ENCODE peak calls at places on chromosomes 7 and 10, in four cellular contexts. L is AG04450, M is brain microvascular endothelial cell, J is uterus. E is an unnamed sample.

GRCh38 chr10:51231754-51232153 is 157.5 kb downstream of the PRKG1 start:
- DNase-seq in L (no peak), M (no peak), J (no peak), E (no peak)

GRCh38 chr7:134910214-134910890 is 76.0 kb upstream of the AGBL3 start:
- DNase-seq in L (no peak), M (no peak), J (no peak), E (no peak)

GRCh38 chr10:132626761-132627735 is 89.5 kb downstream of the INPP5A start:
- DNase-seq in L (no peak), M (no peak), J (peak), E (no peak)

GRCh38 chr7:47779341-47779771 is 168.9 kb downstream of the PKD1L1 start:
- DNase-seq in L (no peak), M (no peak), J (no peak), E (no peak)

GRCh38 chr7:1493571-1493970 is 10.6 kb downstream of the INTS1 start:
- DNase-seq in L (no peak), M (no peak), J (no peak), E (no peak)

GRCh38 chr7:46454796-46455195 is 533.7 kb upstream of the IGFBP3 start:
- DNase-seq in L (no peak), M (no peak), J (no peak), E (no peak)

GRCh38 chr10:128631801-128632241 is 505.6 kb upstream of the MKI67 start:
- DNase-seq in L (no peak), M (peak), J (no peak), E (no peak)

GRCh38 chr7:27364344-27364758 is 121.7 kb downstream of the EVX1 start:
- DNase-seq in L (peak), M (peak), J (peak), E (peak)

GRCh38 chr7:16421333-16422099 is at the start of gene CRPPA:
- DNase-seq in L (no peak), M (no peak), J (no peak), E (no peak)

GRCh38 chr7:33185786-33186185 is 56.4 kb downstream of the BBS9 start:
- DNase-seq in L (peak), M (peak), J (no peak), E (no peak)

GRCh38 chr7:65840446-65840845 is 32.4 kb upstream of the VKORC1L1 start:
- DNase-seq in L (no peak), M (no peak), J (no peak), E (no peak)

GRCh38 chr10:17506859-17507471 is 52.6 kb upstream of the ST8SIA6 start:
- DNase-seq in L (no peak), M (no peak), J (no peak), E (no peak)

GRCh38 chr7:1558841-1559625 is 3.0 kb upstream of the TMEM184A start:
- DNase-seq in L (no peak), M (no peak), J (no peak), E (no peak)

GRCh38 chr10:11773777-11774441 is 31.7 kb downstream of the ECHDC3 start:
- DNase-seq in L (no peak), M (no peak), J (no peak), E (no peak)

GRCh38 chr10:49441488-49442476 is 45.9 kb upstream of the DRGX start:
- DNase-seq in L (no peak), M (no peak), J (no peak), E (no peak)

GRCh38 chr10:12634532-12634931 is 285.2 kb downstream of the CAMK1D start:
- DNase-seq in L (no peak), M (no peak), J (no peak), E (no peak)

GRCh38 chr10:76403876-76404275 is 972.5 kb downstream of the LRMDA start:
- DNase-seq in L (no peak), M (no peak), J (no peak), E (peak)

GRCh38 chr7:13532028-13532753 is 457.3 kb downstream of the ETV1 start:
- DNase-seq in L (no peak), M (no peak), J (no peak), E (no peak)

GRCh38 chr10:131242007-131242406 is 69.5 kb downstream of the TCERG1L start:
- DNase-seq in L (no peak), M (no peak), J (no peak), E (no peak)

GRCh38 chr10:132904814-132905649 is 37.3 kb downstream of the CFAP46 start:
- DNase-seq in L (no peak), M (no peak), J (no peak), E (peak)

GRCh38 chr10:43299579-43299978 is 32.7 kb upstream of the RASGEF1A start:
- DNase-seq in L (no peak), M (no peak), J (no peak), E (no peak)

GRCh38 chr10:128820663-128821062 is 646.4 kb upstream of the MGMT start:
- DNase-seq in L (no peak), M (no peak), J (no peak), E (no peak)

GRCh38 chr10:36592964-36593363 is 532.4 kb upstream of the ANKRD30A start:
- DNase-seq in L (no peak), M (no peak), J (no peak), E (no peak)

GRCh38 chr7:1055084-1055450 is 10.7 kb downstream of the GPR146 start:
- DNase-seq in L (peak), M (no peak), J (peak), E (peak)

GRCh38 chr10:52778511-52779392 is 6.2 kb upstream of the MBL2 start:
- DNase-seq in L (no peak), M (peak), J (no peak), E (peak)

GRCh38 chr7:98189559-98189958 is 21.7 kb upstream of the BHLHA15 start:
- DNase-seq in L (no peak), M (no peak), J (no peak), E (no peak)

GRCh38 chr7:154371424-154371823 is 319.2 kb downstream of the DPP6 start:
- DNase-seq in L (no peak), M (no peak), J (no peak), E (no peak)

GRCh38 chr10:11871470-11871869 is 48.3 kb downstream of the PROSER2 start:
- DNase-seq in L (no peak), M (peak), J (no peak), E (no peak)

GRCh38 chr7:5766321-5766761 is 15.1 kb downstream of the RNF216 start:
- DNase-seq in L (peak), M (peak), J (no peak), E (no peak)

GRCh38 chr10:34489973-34490372 is 325.1 kb downstream of the PARD3 start:
- DNase-seq in L (peak), M (peak), J (no peak), E (no peak)

GRCh38 chr7:158824028-158824427 is 5.3 kb downstream of the ESYT2 start:
- DNase-seq in L (no peak), M (peak), J (no peak), E (no peak)

GRCh38 chr10:62016477-62017140 is 115.1 kb downstream of the ARID5B start:
- DNase-seq in L (no peak), M (no peak), J (no peak), E (no peak)

GRCh38 chr10:69730251-69731156 is 71.2 kb upstream of the COL13A1 start:
- DNase-seq in L (peak), M (no peak), J (no peak), E (no peak)

DNA sequence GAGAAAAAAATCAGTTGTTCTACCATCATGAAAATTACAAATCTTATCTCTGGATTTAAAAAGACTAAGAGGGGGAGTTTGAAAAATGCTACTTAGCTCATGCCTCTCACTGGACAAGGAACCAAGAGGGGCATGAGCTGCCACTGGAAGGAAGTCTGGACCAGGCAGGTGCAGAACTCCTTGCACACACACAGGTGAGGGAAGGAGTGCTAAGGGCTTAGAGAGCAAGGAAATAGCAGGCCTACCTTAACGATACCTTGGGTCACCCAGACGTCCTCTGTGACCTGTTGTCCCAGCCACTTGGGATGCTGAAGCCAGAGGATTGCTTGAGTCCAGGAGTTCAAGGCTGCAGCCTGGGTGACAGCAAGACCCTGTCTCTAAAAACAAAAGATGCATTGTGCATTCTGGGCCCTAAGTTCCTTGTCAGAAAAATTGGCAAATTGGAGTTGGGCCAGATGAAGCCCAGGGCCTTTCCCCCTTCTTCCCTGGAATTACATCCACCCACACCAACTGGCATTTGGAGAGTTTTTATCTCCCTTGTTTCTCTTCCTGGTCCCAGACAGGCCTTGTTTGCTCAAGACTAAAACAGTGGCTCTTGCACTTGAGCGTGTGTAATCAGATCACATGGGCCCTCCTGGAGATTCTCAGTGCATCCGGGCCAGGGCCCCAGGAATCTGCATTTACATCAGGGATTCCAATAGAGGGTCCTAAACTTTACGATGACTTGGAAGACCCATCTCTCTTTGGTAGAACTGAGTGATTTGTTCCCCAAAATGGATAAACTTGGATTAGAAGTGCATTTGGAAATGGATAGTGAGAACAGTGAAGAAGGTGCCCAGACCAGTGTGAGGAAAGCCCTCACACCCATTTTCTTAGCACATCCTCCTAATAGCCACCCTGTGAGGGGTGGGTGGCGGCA is 3.0 kb downstream of the DDIT4 start:
- DNase-seq in L (no peak), M (peak), J (no peak), E (peak)
- H3K27ac ChIP-seq in L (peak), M (peak), J (peak), E (peak)

DNA sequence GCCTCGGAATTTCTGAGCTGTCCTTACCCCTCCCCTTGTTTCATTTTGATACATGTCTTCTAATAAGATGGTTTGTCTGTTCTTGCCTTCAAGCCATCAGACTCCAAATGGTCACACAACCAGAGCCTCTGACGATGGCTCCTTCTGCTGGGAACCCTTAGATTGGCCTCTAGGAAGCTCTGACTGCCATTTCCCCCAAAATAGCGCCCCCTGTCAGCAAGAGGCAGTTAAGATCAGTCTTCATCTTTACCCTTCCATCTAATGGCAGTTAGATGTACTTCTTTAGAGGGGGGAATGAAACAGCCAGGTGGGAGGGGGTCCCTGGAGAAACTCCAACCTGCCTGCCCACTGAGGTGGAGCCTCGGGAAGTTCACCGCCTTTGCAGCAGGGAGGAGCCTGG is 85.8 kb upstream of the GPR22 start:
- DNase-seq in L (no peak), M (no peak), J (no peak), E (no peak)
- TF ChIP-seq CTCF in L (peak), M (peak), J (no peak), E (no peak)

GRCh38 chr10:45457487-45457886 is 83.5 kb downstream of the ALOX5 start:
- DNase-seq in L (no peak), M (no peak), J (no peak), E (no peak)
- H3K27ac ChIP-seq in L (no peak), M (no peak), J (no peak), E (no peak)

DNA sequence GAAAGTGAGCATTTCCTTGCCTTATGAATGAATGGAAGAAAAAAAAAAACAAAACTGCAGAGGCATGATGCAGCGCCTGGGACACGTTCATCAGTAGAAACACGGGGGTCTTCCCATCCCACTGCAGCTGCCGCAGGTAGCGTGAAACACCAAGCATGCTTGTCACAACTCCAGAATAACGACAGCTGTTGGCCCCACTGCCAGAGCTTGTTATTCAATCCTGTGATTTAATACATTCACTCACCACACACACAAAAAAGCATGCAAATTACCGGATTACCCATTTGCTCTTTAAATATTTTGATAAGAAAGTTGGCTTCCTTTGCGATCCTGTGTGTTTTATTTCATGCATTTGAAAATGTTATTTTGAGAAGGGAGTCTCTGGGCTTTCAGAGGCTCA is 48.5 kb upstream of the GNA12 start:
- DNase-seq in L (no peak), M (no peak), J (no peak), E (no peak)
- TF ChIP-seq CTCF in L (no peak), M (no peak), J (no peak), E (no peak)

GRCh38 chr10:4810093-4810492 is 15.9 kb upstream of the AKR1E2 start:
- DNase-seq in L (no peak), M (peak), J (no peak), E (no peak)

GRCh38 chr10:4813496-4813895 is 12.5 kb upstream of the AKR1E2 start:
- DNase-seq in L (no peak), M (no peak), J (no peak), E (no peak)

GRCh38 chr10:4809156-4809555 is 16.9 kb upstream of the AKR1E2 start:
- DNase-seq in L (no peak), M (no peak), J (no peak), E (no peak)

GRCh38 chr10:4812952-4813351 is 13.1 kb upstream of the AKR1E2 start:
- DNase-seq in L (peak), M (peak), J (peak), E (no peak)

DNA sequence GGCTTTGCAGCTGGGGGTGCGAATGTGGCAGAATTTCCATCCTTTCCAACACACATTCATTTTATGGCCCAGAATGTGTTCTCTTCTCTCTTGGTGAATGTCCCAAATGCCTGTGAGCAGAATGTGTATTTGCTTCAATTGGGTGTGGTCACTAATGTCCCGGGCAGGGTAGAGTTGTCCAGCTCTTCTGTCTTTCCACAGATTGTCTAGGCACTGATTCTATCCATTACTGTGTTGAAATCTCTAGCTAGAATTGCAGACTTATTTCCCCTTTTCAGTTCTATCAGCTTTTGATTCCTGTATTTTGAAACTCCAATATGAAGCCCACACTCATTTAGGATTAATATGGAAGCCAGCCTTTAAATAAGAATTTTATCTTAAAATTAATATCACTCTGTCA is 14.0 kb upstream of the AKR1E2 start:
- DNase-seq in L (no peak), M (no peak), J (no peak), E (no peak)
- H3K27ac ChIP-seq in L (no peak), M (no peak), J (no peak), E (no peak)

GRCh38 chr7:104275900-104276299 is 52.5 kb upstream of the LHFPL3 start:
- DNase-seq in L (no peak), M (peak), J (no peak), E (no peak)

GRCh38 chr7:104267701-104268368 is 60.0 kb upstream of the ORC5 start:
- DNase-seq in L (no peak), M (peak), J (no peak), E (no peak)

GRCh38 chr7:104271948-104272347 is 56.5 kb upstream of the LHFPL3 start:
- DNase-seq in L (no peak), M (no peak), J (no peak), E (no peak)

GRCh38 chr7:104272767-104273384 is 55.5 kb upstream of the LHFPL3 start:
- DNase-seq in L (peak), M (peak), J (no peak), E (no peak)
- TF ChIP-seq CTCF in L (peak), M (peak), J (peak), E (peak)

DNA sequence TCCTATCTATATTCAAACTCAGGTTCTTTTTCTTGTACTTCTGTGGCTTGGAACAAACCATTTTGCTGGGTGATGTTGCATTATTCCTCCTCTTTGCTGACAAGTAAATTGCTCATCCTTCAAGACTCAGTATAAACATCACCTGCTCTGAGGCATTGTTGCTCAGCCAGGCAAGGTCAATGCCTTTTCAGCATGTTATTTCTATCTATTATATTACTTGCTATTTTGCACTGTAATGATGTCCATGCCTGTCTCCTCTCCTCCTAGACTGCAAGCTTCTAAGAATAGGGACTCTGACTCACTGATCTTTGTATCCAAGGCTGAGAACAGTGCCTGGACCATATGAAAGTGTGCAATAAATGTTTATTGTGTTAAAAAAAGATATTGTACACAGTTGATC is 293.8 kb downstream of the RNLS start:
- DNase-seq in L (no peak), M (no peak), J (no peak), E (no peak)
- H3K27ac ChIP-seq in L (no peak), M (no peak), J (no peak), E (no peak)

GRCh38 chr7:157780312-157780711 is 443.5 kb downstream of the DNAJB6 start:
- DNase-seq in L (no peak), M (no peak), J (no peak), E (no peak)

GRCh38 chr7:157779206-157779605 is 442.4 kb downstream of the DNAJB6 start:
- DNase-seq in L (no peak), M (no peak), J (no peak), E (no peak)

GRCh38 chr7:157782041-157782440 is 445.2 kb downstream of the DNAJB6 start:
- DNase-seq in L (no peak), M (no peak), J (no peak), E (no peak)

GRCh38 chr7:157784114-157784835 is 447.5 kb downstream of the DNAJB6 start:
- DNase-seq in L (no peak), M (no peak), J (no peak), E (no peak)

GRCh38 chr7:157780721-157781120 is 443.9 kb downstream of the DNAJB6 start:
- DNase-seq in L (no peak), M (no peak), J (no peak), E (no peak)
- TF ChIP-seq CTCF in L (no peak), M (no peak), J (no peak), E (no peak)

GRCh38 chr10:102603946-102604345 is 40.3 kb upstream of the TRIM8 start:
- DNase-seq in L (no peak), M (no peak), J (no peak), E (no peak)

GRCh38 chr10:102599565-102600327 is 44.5 kb upstream of the TRIM8 start:
- DNase-seq in L (no peak), M (no peak), J (no peak), E (no peak)

GRCh38 chr10:102600816-102601215 is 43.5 kb upstream of the TRIM8 start:
- DNase-seq in L (no peak), M (no peak), J (no peak), E (no peak)

GRCh38 chr10:102602272-102603045 is 41.8 kb upstream of the TRIM8 start:
- DNase-seq in L (no peak), M (no peak), J (peak), E (no peak)

GRCh38 chr10:102601639-102602038 is 42.6 kb upstream of the TRIM8 start:
- DNase-seq in L (no peak), M (no peak), J (no peak), E (no peak)
- H3K27ac ChIP-seq in L (no peak), M (no peak), J (peak), E (peak)